ENCODE peak calls at places on chromosomes 4 and X, in six cellular contexts. N, W, F, X, G and O are unnamed samples. For H3K4me1, the result is how much of the 10 kb centered on the place peaks cover.

GRCh38 chr4:111213520-111213919 is 590.6 kb upstream of the PITX2 start:
- DNase-seq in X (no peak), N (no peak), F (no peak), W (no peak), G (no peak), O (no peak)

GRCh38 chr4:74996996-74997395 is 64.1 kb downstream of the PARM1 start:
- DNase-seq in F (no peak), X (no peak), N (no peak), G (no peak), W (no peak), O (peak)

GRCh38 chr4:53055716-53056413 is 193.7 kb downstream of the RASL11B start:
- DNase-seq in F (no peak), G (no peak), X (no peak), N (no peak), W (no peak), O (no peak)

GRCh38 chr4:167424338-167425256 is 190.3 kb upstream of the SPOCK3 start:
- DNase-seq in F (no peak), G (no peak), W (no peak), X (no peak), N (no peak), O (no peak)

GRCh38 chrX:18886344-18887161 is 97.4 kb downstream of the PHKA2 start:
- DNase-seq in W (peak), N (peak), G (peak), F (peak), X (peak), O (peak)

GRCh38 chr4:86307432-86307831 is 52.4 kb downstream of the MAPK10 start:
- DNase-seq in X (no peak), W (no peak), G (no peak), N (no peak), F (no peak), O (no peak)

GRCh38 chrX:10245219-10245618 is 88.4 kb downstream of the CLCN4 start:
- DNase-seq in N (no peak), X (no peak), G (no peak), F (no peak), W (no peak), O (no peak)

GRCh38 chr4:159103406-159104131 is 690 bp downstream of the RAPGEF2 start:
- DNase-seq in X (peak), W (peak), N (peak), G (no peak), F (peak), O (no peak)

GRCh38 chrX:11770320-11770719 is 12.3 kb downstream of the MSL3 start:
- DNase-seq in X (peak), F (peak), G (peak), N (no peak), W (peak), O (no peak)

GRCh38 chr4:99876946-99877345 is 17.3 kb downstream of the LAMTOR3 start:
- DNase-seq in F (no peak), X (no peak), G (no peak), N (no peak), W (no peak), O (no peak)

GRCh38 chr4:38162240-38162784 is 202.1 kb downstream of the PTTG2 start:
- DNase-seq in F (no peak), N (no peak), W (no peak), G (no peak), X (no peak), O (no peak)

GRCh38 chr4:8188085-8188484 is 11.0 kb upstream of the SH3TC1 start:
- DNase-seq in F (no peak), N (peak), G (no peak), X (no peak), W (no peak), O (no peak)

GRCh38 chr4:98773638-98774037 is 115.2 kb upstream of the TSPAN5 start:
- DNase-seq in G (no peak), N (no peak), W (no peak), X (no peak), F (no peak), O (no peak)

GRCh38 chrX:152830312-152831305 is at the start of the genes CETN2 and NSDHL:
- DNase-seq in N (peak), W (peak), F (peak), G (peak), X (peak), O (peak)
- TF ChIP-seq POLR2A in N (peak), W (no peak), F (no peak), G (peak), X (peak), O (no peak)

GRCh38 chrX:50431623-50432022 is 39.0 kb downstream of the DGKK start:
- DNase-seq in G (no peak), W (no peak), F (no peak), X (no peak), N (no peak), O (no peak)
- H3K4me1 ChIP-seq in G (under half), W (under half), F (under half), X (under half), N (under half), O (under half)

GRCh38 chr4:152862608-152863007 is 73.5 kb upstream of the FHDC1 start:
- DNase-seq in F (no peak), G (no peak), X (no peak), W (no peak), N (no peak), O (no peak)
- TF ChIP-seq POLR2A in F (no peak), G (no peak), X (no peak), W (no peak), N (no peak), O (no peak)

GRCh38 chr4:24195976-24196736 is 306.3 kb upstream of the PPARGC1A start:
- DNase-seq in G (no peak), N (no peak), F (no peak), X (no peak), W (no peak), O (no peak)

GRCh38 chr4:24202579-24202978 is 312.7 kb upstream of the PPARGC1A start:
- DNase-seq in F (no peak), X (no peak), G (no peak), N (no peak), W (no peak), O (no peak)

GRCh38 chr4:24196785-24197184 is 306.9 kb upstream of the PPARGC1A start:
- DNase-seq in N (no peak), W (no peak), X (no peak), G (no peak), F (no peak), O (no peak)

GRCh38 chr4:24192018-24192641 is 302.3 kb upstream of the PPARGC1A start:
- DNase-seq in F (no peak), X (no peak), W (no peak), G (no peak), N (no peak), O (no peak)

DNA sequence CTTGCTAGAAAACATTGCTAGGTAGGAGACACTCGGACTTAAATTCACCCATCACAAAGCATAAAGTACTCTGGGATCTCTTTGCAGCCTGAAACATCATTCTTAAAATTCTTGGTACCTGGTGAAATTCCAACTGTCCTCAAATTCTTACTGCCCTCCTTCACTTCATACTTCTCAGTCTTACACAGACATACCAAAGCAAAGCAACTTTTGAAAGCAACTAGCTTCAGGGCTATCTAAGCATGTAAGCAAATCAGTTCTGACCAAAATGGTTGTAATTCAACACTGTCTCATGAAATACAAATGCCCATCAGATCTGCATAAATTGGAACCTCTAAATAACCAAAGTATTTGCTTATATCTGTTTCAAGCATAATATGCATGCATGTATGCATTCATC is 308.0 kb upstream of the PPARGC1A start:
- DNase-seq in N (no peak), X (no peak), W (no peak), F (no peak), G (no peak), O (no peak)
- H3K4me1 ChIP-seq in N (under half), X (under half), W (under half), F (under half), G (under half), O (under half)

GRCh38 chrX:3713225-3713936 is at the start of gene PRKX:
- DNase-seq in F (peak), W (peak), X (peak), N (no peak), G (peak), O (no peak)
- TF ChIP-seq POLR2A in F (no peak), W (no peak), X (peak), N (peak), G (peak), O (no peak)

DNA sequence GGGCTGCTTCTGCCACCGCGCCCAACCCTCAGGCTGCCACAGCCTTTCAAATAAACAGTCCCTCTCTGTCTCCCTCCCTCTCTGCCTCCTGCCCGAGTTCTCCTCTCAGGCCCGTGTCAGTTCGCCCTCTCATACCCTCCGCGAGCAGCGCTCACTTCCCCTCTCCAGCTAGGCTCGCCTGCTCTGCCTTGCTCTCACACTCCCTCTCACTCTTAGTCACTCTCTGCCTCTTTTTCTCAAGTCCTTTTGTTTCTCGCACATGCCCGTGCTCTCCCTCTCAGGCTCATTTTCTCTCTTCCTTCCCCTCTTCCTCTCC is 3.2 kb downstream of the EFNB1 start:
- DNase-seq in N (no peak), X (no peak), W (no peak), F (peak), G (no peak), O (no peak)
- H3K4me1 ChIP-seq in N (under half), X (under half), W (under half), F (under half), G (under half), O (half or more)

GRCh38 chrX:130086414-130087207 is 23.7 kb downstream of the ELF4 start:
- DNase-seq in N (no peak), F (no peak), G (no peak), W (peak), X (no peak), O (no peak)

GRCh38 chrX:130095249-130095648 is 15.0 kb downstream of the ELF4 start:
- DNase-seq in N (no peak), W (no peak), F (no peak), X (no peak), G (no peak), O (no peak)

GRCh38 chrX:130094712-130095111 is 15.6 kb downstream of the ELF4 start:
- DNase-seq in G (no peak), N (no peak), W (no peak), F (no peak), X (no peak), O (no peak)

GRCh38 chrX:130093271-130093670 is 17.0 kb downstream of the ELF4 start:
- DNase-seq in F (no peak), N (no peak), G (no peak), X (no peak), W (no peak), O (no peak)

GRCh38 chrX:130091976-130092522 is 18.2 kb downstream of the ELF4 start:
- DNase-seq in F (no peak), W (peak), N (no peak), G (peak), X (peak), O (no peak)
- TF ChIP-seq POLR2A in F (no peak), W (no peak), N (no peak), G (peak), X (peak), O (no peak)